ENCODE peak calls at places on chromosomes 16 and 17, in six cellular contexts. One of them, this sample, is unnamed.

GRCh38 chr16:1500465-1501150 is 7.4 kb downstream of the TELO2 start:
- DNase-seq in epithelial cell of proximal tubule: no peak
- DNase-seq in stimulated activated CD8-positive, alpha-beta memory T cell treated with anti-CD3 and anti-CD28 coated beads, Interleukin-4, amount 100 ng/mL, for 4 hours: no peak
- DNase-seq in stimulated activated CD4-positive, alpha-beta T cell treated with anti-CD3 and anti-CD28 coated beads, Interleukin-15, amount 100 ng/mL, for 24 hours: no peak
- DNase-seq in NCI-H774: no peak
- DNase-seq in cardiac fibroblast: no peak
- DNase-seq in this sample: no peak

GRCh38 chr17:7466644-7467341 is 12.6 kb downstream of the ZBTB4 start:
- DNase-seq in epithelial cell of proximal tubule: no peak
- DNase-seq in stimulated activated CD8-positive, alpha-beta memory T cell treated with anti-CD3 and anti-CD28 coated beads, Interleukin-4, amount 100 ng/mL, for 4 hours: no peak
- DNase-seq in stimulated activated CD4-positive, alpha-beta T cell treated with anti-CD3 and anti-CD28 coated beads, Interleukin-15, amount 100 ng/mL, for 24 hours: no peak
- DNase-seq in NCI-H774: no peak
- DNase-seq in cardiac fibroblast: peak; percentile 78
- DNase-seq in this sample: peak; percentile 63

GRCh38 chr16:73082608-73083007 is 34.7 kb upstream of the ZFHX3 start:
- DNase-seq in epithelial cell of proximal tubule: peak; percentile 94
- DNase-seq in stimulated activated CD8-positive, alpha-beta memory T cell treated with anti-CD3 and anti-CD28 coated beads, Interleukin-4, amount 100 ng/mL, for 4 hours: no peak
- DNase-seq in stimulated activated CD4-positive, alpha-beta T cell treated with anti-CD3 and anti-CD28 coated beads, Interleukin-15, amount 100 ng/mL, for 24 hours: no peak
- DNase-seq in NCI-H774: no peak
- DNase-seq in cardiac fibroblast: peak; percentile 91
- DNase-seq in this sample: peak; percentile 33

GRCh38 chr16:66874079-66874775 is 6.1 kb upstream of the PDP2 start:
- DNase-seq in epithelial cell of proximal tubule: no peak
- DNase-seq in stimulated activated CD8-positive, alpha-beta memory T cell treated with anti-CD3 and anti-CD28 coated beads, Interleukin-4, amount 100 ng/mL, for 4 hours: no peak
- DNase-seq in stimulated activated CD4-positive, alpha-beta T cell treated with anti-CD3 and anti-CD28 coated beads, Interleukin-15, amount 100 ng/mL, for 24 hours: peak; percentile 19
- DNase-seq in NCI-H774: no peak
- DNase-seq in cardiac fibroblast: peak; percentile 72
- DNase-seq in this sample: no peak

GRCh38 chr17:49976163-49976827 is 7.3 kb downstream of the DLX4 start:
- DNase-seq in epithelial cell of proximal tubule: no peak
- DNase-seq in stimulated activated CD8-positive, alpha-beta memory T cell treated with anti-CD3 and anti-CD28 coated beads, Interleukin-4, amount 100 ng/mL, for 4 hours: no peak
- DNase-seq in stimulated activated CD4-positive, alpha-beta T cell treated with anti-CD3 and anti-CD28 coated beads, Interleukin-15, amount 100 ng/mL, for 24 hours: no peak
- DNase-seq in NCI-H774: no peak
- DNase-seq in cardiac fibroblast: no peak
- DNase-seq in this sample: no peak

GRCh38 chr17:67076290-67076689 is 31.9 kb downstream of the CACNG1 start:
- DNase-seq in epithelial cell of proximal tubule: peak; percentile 82
- DNase-seq in stimulated activated CD8-positive, alpha-beta memory T cell treated with anti-CD3 and anti-CD28 coated beads, Interleukin-4, amount 100 ng/mL, for 4 hours: no peak
- DNase-seq in stimulated activated CD4-positive, alpha-beta T cell treated with anti-CD3 and anti-CD28 coated beads, Interleukin-15, amount 100 ng/mL, for 24 hours: no peak
- DNase-seq in NCI-H774: no peak
- DNase-seq in cardiac fibroblast: no peak
- DNase-seq in this sample: no peak

GRCh38 chr16:58509256-58510096 is 5.8 kb upstream of the SETD6 start:
- DNase-seq in epithelial cell of proximal tubule: no peak
- DNase-seq in stimulated activated CD8-positive, alpha-beta memory T cell treated with anti-CD3 and anti-CD28 coated beads, Interleukin-4, amount 100 ng/mL, for 4 hours: no peak
- DNase-seq in stimulated activated CD4-positive, alpha-beta T cell treated with anti-CD3 and anti-CD28 coated beads, Interleukin-15, amount 100 ng/mL, for 24 hours: no peak
- DNase-seq in NCI-H774: no peak
- DNase-seq in cardiac fibroblast: no peak
- DNase-seq in this sample: no peak

GRCh38 chr17:57755479-57756070 is 10.5 kb upstream of the CCDC182 start:
- DNase-seq in epithelial cell of proximal tubule: no peak
- DNase-seq in stimulated activated CD8-positive, alpha-beta memory T cell treated with anti-CD3 and anti-CD28 coated beads, Interleukin-4, amount 100 ng/mL, for 4 hours: no peak
- DNase-seq in stimulated activated CD4-positive, alpha-beta T cell treated with anti-CD3 and anti-CD28 coated beads, Interleukin-15, amount 100 ng/mL, for 24 hours: no peak
- DNase-seq in NCI-H774: no peak
- DNase-seq in cardiac fibroblast: no peak
- DNase-seq in this sample: peak; percentile 9

GRCh38 chr17:4769628-4770027 is 2.1 kb upstream of the TM4SF5 start:
- DNase-seq in epithelial cell of proximal tubule: no peak
- DNase-seq in stimulated activated CD8-positive, alpha-beta memory T cell treated with anti-CD3 and anti-CD28 coated beads, Interleukin-4, amount 100 ng/mL, for 4 hours: no peak
- DNase-seq in stimulated activated CD4-positive, alpha-beta T cell treated with anti-CD3 and anti-CD28 coated beads, Interleukin-15, amount 100 ng/mL, for 24 hours: no peak
- DNase-seq in NCI-H774: no peak
- DNase-seq in cardiac fibroblast: no peak
- DNase-seq in this sample: peak; percentile 32

GRCh38 chr17:50925296-50925891 is 59.2 kb upstream of the TOB1 start:
- DNase-seq in epithelial cell of proximal tubule: no peak
- DNase-seq in stimulated activated CD8-positive, alpha-beta memory T cell treated with anti-CD3 and anti-CD28 coated beads, Interleukin-4, amount 100 ng/mL, for 4 hours: no peak
- DNase-seq in stimulated activated CD4-positive, alpha-beta T cell treated with anti-CD3 and anti-CD28 coated beads, Interleukin-15, amount 100 ng/mL, for 24 hours: no peak
- DNase-seq in NCI-H774: no peak
- DNase-seq in cardiac fibroblast: no peak
- DNase-seq in this sample: no peak

GRCh38 chr16:22274916-22275315 is 22.3 kb upstream of the POLR3E start:
- DNase-seq in epithelial cell of proximal tubule: no peak
- DNase-seq in stimulated activated CD8-positive, alpha-beta memory T cell treated with anti-CD3 and anti-CD28 coated beads, Interleukin-4, amount 100 ng/mL, for 4 hours: no peak
- DNase-seq in stimulated activated CD4-positive, alpha-beta T cell treated with anti-CD3 and anti-CD28 coated beads, Interleukin-15, amount 100 ng/mL, for 24 hours: no peak
- DNase-seq in NCI-H774: no peak
- DNase-seq in cardiac fibroblast: no peak
- DNase-seq in this sample: no peak